ENCODE peak calls at places on chromosomes 7 and 10, in eight cellular contexts. One of them, this sample, is unnamed.

GRCh38 chr7:132249591-132249971 is 326.7 kb downstream of the PLXNA4 start:
- DNase-seq in progenitor cell of endocrine pancreas: no peak
- DNase-seq in left ventricle myocardium inferior: no peak
- DNase-seq in cardiac fibroblast: peak
- DNase-seq in endothelial cell: peak
- DNase-seq in GM20000: peak
- DNase-seq in prostate gland: peak
- DNase-seq in cardiac muscle cell: peak
- DNase-seq in this sample: no peak

GRCh38 chr7:90876701-90877100 is 280.6 kb downstream of the CDK14 start:
- DNase-seq in progenitor cell of endocrine pancreas: no peak
- DNase-seq in prostate gland: no peak
- DNase-seq in endothelial cell: no peak
- DNase-seq in GM20000: no peak
- DNase-seq in cardiac fibroblast: no peak
- DNase-seq in left ventricle myocardium inferior: no peak
- DNase-seq in cardiac muscle cell: no peak
- DNase-seq in this sample: no peak

GRCh38 chr7:10727636-10728035 is 246.0 kb upstream of the PHF14 start:
- DNase-seq in cardiac fibroblast: no peak
- DNase-seq in progenitor cell of endocrine pancreas: no peak
- DNase-seq in GM20000: no peak
- DNase-seq in prostate gland: no peak
- DNase-seq in endothelial cell: no peak
- DNase-seq in cardiac muscle cell: no peak
- DNase-seq in left ventricle myocardium inferior: no peak
- DNase-seq in this sample: no peak

GRCh38 chr10:79446451-79447020 is 1.1 kb upstream of the ZCCHC24 start:
- DNase-seq in cardiac muscle cell: peak
- DNase-seq in prostate gland: peak
- DNase-seq in left ventricle myocardium inferior: peak
- DNase-seq in GM20000: no peak
- DNase-seq in endothelial cell: peak
- DNase-seq in progenitor cell of endocrine pancreas: peak
- DNase-seq in cardiac fibroblast: no peak
- DNase-seq in this sample: no peak

GRCh38 chr10:129627442-129627841 is 160.4 kb downstream of the MGMT start:
- DNase-seq in progenitor cell of endocrine pancreas: no peak
- DNase-seq in cardiac fibroblast: no peak
- DNase-seq in left ventricle myocardium inferior: no peak
- DNase-seq in cardiac muscle cell: no peak
- DNase-seq in GM20000: no peak
- DNase-seq in endothelial cell: no peak
- DNase-seq in prostate gland: no peak
- DNase-seq in this sample: no peak

GRCh38 chr10:7311256-7312178 is 99.3 kb downstream of the SFMBT2 start:
- DNase-seq in endothelial cell: no peak
- DNase-seq in prostate gland: no peak
- DNase-seq in progenitor cell of endocrine pancreas: no peak
- DNase-seq in cardiac fibroblast: no peak
- DNase-seq in left ventricle myocardium inferior: no peak
- DNase-seq in GM20000: no peak
- DNase-seq in cardiac muscle cell: no peak
- DNase-seq in this sample: no peak

GRCh38 chr10:48701139-48701901 is 16.6 kb downstream of the WDFY4 start:
- DNase-seq in progenitor cell of endocrine pancreas: no peak
- DNase-seq in cardiac fibroblast: no peak
- DNase-seq in cardiac muscle cell: no peak
- DNase-seq in endothelial cell: no peak
- DNase-seq in prostate gland: no peak
- DNase-seq in left ventricle myocardium inferior: no peak
- DNase-seq in GM20000: no peak
- DNase-seq in this sample: no peak

GRCh38 chr7:149884541-149884940 is 10.8 kb downstream of the ATP6V0E2 start:
- DNase-seq in prostate gland: no peak
- DNase-seq in endothelial cell: no peak
- DNase-seq in left ventricle myocardium inferior: peak
- DNase-seq in progenitor cell of endocrine pancreas: no peak
- DNase-seq in cardiac muscle cell: peak
- DNase-seq in cardiac fibroblast: no peak
- DNase-seq in GM20000: no peak
- DNase-seq in this sample: no peak

GRCh38 chr10:79050896-79051555 is 17.7 kb upstream of the ZMIZ1 start:
- DNase-seq in prostate gland: no peak
- DNase-seq in GM20000: no peak
- DNase-seq in progenitor cell of endocrine pancreas: no peak
- DNase-seq in cardiac fibroblast: peak
- DNase-seq in endothelial cell: no peak
- DNase-seq in cardiac muscle cell: peak
- DNase-seq in left ventricle myocardium inferior: peak
- DNase-seq in this sample: peak

GRCh38 chr7:131893627-131894345 is 337.4 kb upstream of the PODXL start:
- DNase-seq in prostate gland: no peak
- DNase-seq in cardiac fibroblast: no peak
- DNase-seq in GM20000: no peak
- DNase-seq in left ventricle myocardium inferior: no peak
- DNase-seq in progenitor cell of endocrine pancreas: no peak
- DNase-seq in endothelial cell: no peak
- DNase-seq in cardiac muscle cell: no peak
- DNase-seq in this sample: no peak

GRCh38 chr10:131198401-131198800 is 113.1 kb downstream of the TCERG1L start:
- DNase-seq in cardiac fibroblast: no peak
- DNase-seq in cardiac muscle cell: no peak
- DNase-seq in progenitor cell of endocrine pancreas: peak
- DNase-seq in prostate gland: no peak
- DNase-seq in endothelial cell: no peak
- DNase-seq in GM20000: no peak
- DNase-seq in left ventricle myocardium inferior: no peak
- DNase-seq in this sample: peak

GRCh38 chr7:101669307-101669706 is 40.2 kb upstream of the MYL10 start:
- DNase-seq in endothelial cell: no peak
- DNase-seq in GM20000: no peak
- DNase-seq in cardiac muscle cell: no peak
- DNase-seq in cardiac fibroblast: peak
- DNase-seq in progenitor cell of endocrine pancreas: no peak
- DNase-seq in prostate gland: no peak
- DNase-seq in left ventricle myocardium inferior: no peak
- DNase-seq in this sample: no peak
- TF ChIP-seq CTCF in endothelial cell: no peak
- TF ChIP-seq CTCF in GM20000: no peak
- TF ChIP-seq CTCF in cardiac muscle cell: peak
- TF ChIP-seq CTCF in cardiac fibroblast: peak
- TF ChIP-seq CTCF in progenitor cell of endocrine pancreas: no peak
- TF ChIP-seq CTCF in prostate gland: no peak
- TF ChIP-seq CTCF in left ventricle myocardium inferior: no peak
- TF ChIP-seq CTCF in this sample: peak

GRCh38 chr7:128404826-128405344 is 4.9 kb downstream of the IMPDH1 start:
- DNase-seq in GM20000: no peak
- DNase-seq in cardiac fibroblast: no peak
- DNase-seq in endothelial cell: no peak
- DNase-seq in prostate gland: no peak
- DNase-seq in cardiac muscle cell: no peak
- DNase-seq in progenitor cell of endocrine pancreas: no peak
- DNase-seq in left ventricle myocardium inferior: no peak
- DNase-seq in this sample: peak
- TF ChIP-seq CTCF in GM20000: no peak
- TF ChIP-seq CTCF in cardiac fibroblast: peak
- TF ChIP-seq CTCF in endothelial cell: no peak
- TF ChIP-seq CTCF in prostate gland: no peak
- TF ChIP-seq CTCF in cardiac muscle cell: peak
- TF ChIP-seq CTCF in progenitor cell of endocrine pancreas: no peak
- TF ChIP-seq CTCF in left ventricle myocardium inferior: peak
- TF ChIP-seq CTCF in this sample: peak

DNA sequence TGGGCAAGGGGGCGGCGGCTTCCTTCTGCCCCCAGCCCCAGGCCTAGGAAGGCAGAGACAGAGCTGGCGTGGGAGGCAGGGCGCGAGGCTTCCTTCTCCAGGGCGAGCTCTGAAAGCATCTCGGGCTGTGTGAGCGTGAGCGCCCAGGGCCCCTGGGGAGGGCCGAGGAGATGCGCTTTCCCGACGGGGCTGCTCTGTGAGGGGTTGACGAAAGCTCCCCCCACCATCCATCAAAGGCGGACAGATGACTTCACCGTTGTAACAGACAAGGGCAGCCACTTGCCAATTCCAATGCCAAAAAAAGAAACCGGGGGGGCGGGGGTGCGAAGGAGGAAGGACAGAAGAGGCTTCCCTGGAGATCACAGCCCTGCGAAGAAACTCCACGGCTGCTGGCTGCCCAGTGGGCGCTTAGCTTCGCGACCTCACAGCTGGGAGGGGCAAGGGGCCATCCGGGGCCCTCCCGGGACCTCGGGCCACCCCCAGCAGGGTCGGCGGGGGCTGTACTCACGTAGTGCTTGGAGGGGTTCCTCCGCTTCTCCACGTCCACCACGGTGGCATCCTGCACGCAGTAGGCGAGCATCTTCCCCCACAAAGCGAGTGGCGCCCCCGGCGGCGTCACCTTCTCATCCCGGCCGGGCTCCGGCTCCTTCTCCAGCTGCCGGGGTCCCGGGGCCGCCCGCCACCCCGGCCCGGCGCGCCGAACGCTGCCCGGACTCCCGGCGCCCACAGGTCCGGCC is 521 bp downstream of the SH3PXD2A start:
- DNase-seq in left ventricle myocardium inferior: peak
- DNase-seq in cardiac fibroblast: peak
- DNase-seq in GM20000: peak
- DNase-seq in progenitor cell of endocrine pancreas: peak
- DNase-seq in endothelial cell: peak
- DNase-seq in cardiac muscle cell: peak
- DNase-seq in prostate gland: no peak
- DNase-seq in this sample: no peak
- TF ChIP-seq CTCF in left ventricle myocardium inferior: peak
- TF ChIP-seq CTCF in cardiac fibroblast: peak
- TF ChIP-seq CTCF in GM20000: no peak
- TF ChIP-seq CTCF in progenitor cell of endocrine pancreas: peak
- TF ChIP-seq CTCF in endothelial cell: no peak
- TF ChIP-seq CTCF in cardiac muscle cell: peak
- TF ChIP-seq CTCF in prostate gland: peak
- TF ChIP-seq CTCF in this sample: peak

GRCh38 chr7:120842131-120842621 is 15.8 kb downstream of the TSPAN12 start:
- DNase-seq in GM20000: no peak
- DNase-seq in endothelial cell: no peak
- DNase-seq in prostate gland: peak
- DNase-seq in left ventricle myocardium inferior: no peak
- DNase-seq in cardiac muscle cell: no peak
- DNase-seq in cardiac fibroblast: no peak
- DNase-seq in progenitor cell of endocrine pancreas: no peak
- DNase-seq in this sample: no peak
- TF ChIP-seq CTCF in GM20000: no peak
- TF ChIP-seq CTCF in endothelial cell: no peak
- TF ChIP-seq CTCF in prostate gland: no peak
- TF ChIP-seq CTCF in left ventricle myocardium inferior: no peak
- TF ChIP-seq CTCF in cardiac muscle cell: no peak
- TF ChIP-seq CTCF in cardiac fibroblast: no peak
- TF ChIP-seq CTCF in progenitor cell of endocrine pancreas: no peak
- TF ChIP-seq CTCF in this sample: no peak

GRCh38 chr10:35195361-35196306 is 69.0 kb downstream of the CREM start:
- DNase-seq in cardiac muscle cell: peak
- DNase-seq in GM20000: peak
- DNase-seq in prostate gland: peak
- DNase-seq in left ventricle myocardium inferior: peak
- DNase-seq in endothelial cell: peak
- DNase-seq in progenitor cell of endocrine pancreas: no peak
- DNase-seq in cardiac fibroblast: peak
- DNase-seq in this sample: no peak

GRCh38 chr10:35191523-35191922 is 64.9 kb downstream of the CREM start:
- DNase-seq in cardiac fibroblast: peak
- DNase-seq in endothelial cell: no peak
- DNase-seq in cardiac muscle cell: peak
- DNase-seq in GM20000: no peak
- DNase-seq in left ventricle myocardium inferior: no peak
- DNase-seq in progenitor cell of endocrine pancreas: no peak
- DNase-seq in prostate gland: no peak
- DNase-seq in this sample: no peak

GRCh38 chr10:35194471-35194870 is 67.8 kb downstream of the CREM start:
- DNase-seq in prostate gland: no peak
- DNase-seq in endothelial cell: no peak
- DNase-seq in progenitor cell of endocrine pancreas: no peak
- DNase-seq in left ventricle myocardium inferior: no peak
- DNase-seq in cardiac fibroblast: no peak
- DNase-seq in cardiac muscle cell: no peak
- DNase-seq in GM20000: no peak
- DNase-seq in this sample: no peak

GRCh38 chr10:35192645-35193249 is 66.1 kb downstream of the CREM start:
- DNase-seq in GM20000: no peak
- DNase-seq in cardiac muscle cell: peak
- DNase-seq in progenitor cell of endocrine pancreas: no peak
- DNase-seq in endothelial cell: no peak
- DNase-seq in left ventricle myocardium inferior: no peak
- DNase-seq in cardiac fibroblast: no peak
- DNase-seq in prostate gland: no peak
- DNase-seq in this sample: no peak

GRCh38 chr10:35194906-35195305 is 68.3 kb downstream of the CREM start:
- DNase-seq in GM20000: no peak
- DNase-seq in cardiac muscle cell: peak
- DNase-seq in cardiac fibroblast: peak
- DNase-seq in left ventricle myocardium inferior: no peak
- DNase-seq in progenitor cell of endocrine pancreas: no peak
- DNase-seq in endothelial cell: no peak
- DNase-seq in prostate gland: no peak
- DNase-seq in this sample: no peak
- TF ChIP-seq CTCF in GM20000: no peak
- TF ChIP-seq CTCF in cardiac muscle cell: no peak
- TF ChIP-seq CTCF in cardiac fibroblast: no peak
- TF ChIP-seq CTCF in left ventricle myocardium inferior: no peak
- TF ChIP-seq CTCF in progenitor cell of endocrine pancreas: no peak
- TF ChIP-seq CTCF in endothelial cell: no peak
- TF ChIP-seq CTCF in prostate gland: no peak
- TF ChIP-seq CTCF in this sample: no peak

DNA sequence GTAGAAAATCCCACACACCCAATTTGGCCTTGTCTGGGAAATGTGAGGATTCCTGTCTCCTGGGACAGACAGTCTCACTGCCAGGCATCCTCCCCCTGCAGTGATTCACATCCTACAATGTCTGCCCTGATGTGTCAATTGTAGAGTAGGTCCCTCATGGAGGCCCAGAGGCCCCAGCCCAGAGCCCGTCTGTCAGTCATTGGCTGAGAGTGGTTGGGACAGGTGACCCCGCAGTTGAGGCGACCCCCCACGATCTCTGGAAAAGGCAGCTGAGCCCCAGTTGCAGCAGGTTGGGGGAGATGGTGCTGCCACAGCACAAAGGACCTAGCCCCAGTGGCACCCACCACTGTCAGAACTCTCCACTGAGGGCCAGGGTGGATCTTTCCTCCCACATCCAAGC is 84.3 kb upstream of the INSIG1 start:
- DNase-seq in prostate gland: no peak
- DNase-seq in cardiac fibroblast: peak
- DNase-seq in GM20000: no peak
- DNase-seq in progenitor cell of endocrine pancreas: no peak
- DNase-seq in endothelial cell: no peak
- DNase-seq in left ventricle myocardium inferior: no peak
- DNase-seq in cardiac muscle cell: no peak
- DNase-seq in this sample: peak
- TF ChIP-seq CTCF in prostate gland: no peak
- TF ChIP-seq CTCF in cardiac fibroblast: no peak
- TF ChIP-seq CTCF in GM20000: no peak
- TF ChIP-seq CTCF in progenitor cell of endocrine pancreas: no peak
- TF ChIP-seq CTCF in endothelial cell: no peak
- TF ChIP-seq CTCF in left ventricle myocardium inferior: no peak
- TF ChIP-seq CTCF in cardiac muscle cell: no peak
- TF ChIP-seq CTCF in this sample: no peak

GRCh38 chr7:54961391-54961790 is 57.4 kb upstream of the EGFR start:
- DNase-seq in cardiac fibroblast: peak
- DNase-seq in left ventricle myocardium inferior: no peak
- DNase-seq in prostate gland: no peak
- DNase-seq in GM20000: no peak
- DNase-seq in endothelial cell: no peak
- DNase-seq in progenitor cell of endocrine pancreas: no peak
- DNase-seq in cardiac muscle cell: no peak
- DNase-seq in this sample: no peak
- TF ChIP-seq CTCF in cardiac fibroblast: no peak
- TF ChIP-seq CTCF in left ventricle myocardium inferior: no peak
- TF ChIP-seq CTCF in prostate gland: no peak
- TF ChIP-seq CTCF in GM20000: no peak
- TF ChIP-seq CTCF in endothelial cell: no peak
- TF ChIP-seq CTCF in progenitor cell of endocrine pancreas: no peak
- TF ChIP-seq CTCF in cardiac muscle cell: no peak
- TF ChIP-seq CTCF in this sample: no peak

This sample was measured in chondrocyte.